ENCODE peak calls at places on chromosome 4, in ten cellular contexts. One of them, this sample, is unnamed. For H3K9me3, the result is how much of the 10 kb centered on the place peaks cover.

GRCh38 chr4:16329132-16329796 is 103.0 kb upstream of the TAPT1 start:
- DNase-seq in tibial nerve: no peak
- DNase-seq in cardiac muscle cell: no peak
- DNase-seq in mammary epithelial cell: no peak
- DNase-seq in CD4-positive, alpha-beta T cell: no peak
- DNase-seq in H9: no peak
- DNase-seq in HCT116: no peak
- DNase-seq in esophagus squamous epithelium: no peak
- DNase-seq in CD4-positive, alpha-beta memory T cell: no peak
- DNase-seq in fibroblast of lung: peak
- DNase-seq in this sample: no peak

GRCh38 chr4:374298-375160 is 36.9 kb downstream of the ZNF141 start:
- DNase-seq in tibial nerve: no peak
- DNase-seq in cardiac muscle cell: no peak
- DNase-seq in mammary epithelial cell: no peak
- DNase-seq in CD4-positive, alpha-beta T cell: no peak
- DNase-seq in H9: no peak
- DNase-seq in HCT116: no peak
- DNase-seq in esophagus squamous epithelium: no peak
- DNase-seq in CD4-positive, alpha-beta memory T cell: no peak
- DNase-seq in fibroblast of lung: no peak
- DNase-seq in this sample: no peak

GRCh38 chr4:7499661-7500060 is 64.9 kb upstream of the PSAPL1 start:
- DNase-seq in tibial nerve: no peak
- DNase-seq in cardiac muscle cell: no peak
- DNase-seq in mammary epithelial cell: no peak
- DNase-seq in CD4-positive, alpha-beta T cell: no peak
- DNase-seq in H9: no peak
- DNase-seq in HCT116: no peak
- DNase-seq in esophagus squamous epithelium: no peak
- DNase-seq in CD4-positive, alpha-beta memory T cell: no peak
- DNase-seq in fibroblast of lung: no peak
- DNase-seq in this sample: no peak

GRCh38 chr4:148735432-148736155 is 293.4 kb upstream of the NR3C2 start:
- DNase-seq in tibial nerve: no peak
- DNase-seq in cardiac muscle cell: no peak
- DNase-seq in mammary epithelial cell: peak
- DNase-seq in CD4-positive, alpha-beta T cell: no peak
- DNase-seq in H9: no peak
- DNase-seq in HCT116: no peak
- DNase-seq in esophagus squamous epithelium: no peak
- DNase-seq in CD4-positive, alpha-beta memory T cell: no peak
- DNase-seq in fibroblast of lung: no peak
- DNase-seq in this sample: no peak

GRCh38 chr4:10832989-10833635 is 148.5 kb upstream of the CLNK start:
- DNase-seq in tibial nerve: no peak
- DNase-seq in cardiac muscle cell: no peak
- DNase-seq in mammary epithelial cell: no peak
- DNase-seq in CD4-positive, alpha-beta T cell: no peak
- DNase-seq in H9: no peak
- DNase-seq in HCT116: no peak
- DNase-seq in esophagus squamous epithelium: no peak
- DNase-seq in CD4-positive, alpha-beta memory T cell: no peak
- DNase-seq in fibroblast of lung: no peak
- DNase-seq in this sample: no peak

GRCh38 chr4:105714071-105714521 is 5.5 kb downstream of the GSTCD start:
- DNase-seq in tibial nerve: no peak
- DNase-seq in cardiac muscle cell: no peak
- DNase-seq in mammary epithelial cell: peak
- DNase-seq in CD4-positive, alpha-beta T cell: no peak
- DNase-seq in H9: no peak
- DNase-seq in HCT116: no peak
- DNase-seq in esophagus squamous epithelium: no peak
- DNase-seq in CD4-positive, alpha-beta memory T cell: no peak
- DNase-seq in fibroblast of lung: peak
- DNase-seq in this sample: no peak

GRCh38 chr4:174284181-174284886 is 623 bp downstream of the CEP44 start:
- DNase-seq in tibial nerve: no peak
- DNase-seq in cardiac muscle cell: peak
- DNase-seq in mammary epithelial cell: peak
- DNase-seq in CD4-positive, alpha-beta T cell: no peak
- DNase-seq in H9: no peak
- DNase-seq in HCT116: peak
- DNase-seq in esophagus squamous epithelium: no peak
- DNase-seq in CD4-positive, alpha-beta memory T cell: peak
- DNase-seq in fibroblast of lung: peak
- DNase-seq in this sample: no peak

GRCh38 chr4:113684534-113685091 is 76.9 kb downstream of the CAMK2D start:
- DNase-seq in tibial nerve: peak
- DNase-seq in cardiac muscle cell: peak
- DNase-seq in mammary epithelial cell: no peak
- DNase-seq in CD4-positive, alpha-beta T cell: no peak
- DNase-seq in H9: peak
- DNase-seq in HCT116: no peak
- DNase-seq in esophagus squamous epithelium: no peak
- DNase-seq in CD4-positive, alpha-beta memory T cell: no peak
- DNase-seq in fibroblast of lung: peak
- DNase-seq in this sample: no peak

GRCh38 chr4:21946858-21947257 is 1.7 kb downstream of the KCNIP4 start:
- DNase-seq in tibial nerve: no peak
- DNase-seq in cardiac muscle cell: no peak
- DNase-seq in mammary epithelial cell: no peak
- DNase-seq in CD4-positive, alpha-beta T cell: no peak
- DNase-seq in H9: no peak
- DNase-seq in HCT116: no peak
- DNase-seq in esophagus squamous epithelium: no peak
- DNase-seq in CD4-positive, alpha-beta memory T cell: no peak
- DNase-seq in fibroblast of lung: no peak
- DNase-seq in this sample: no peak

GRCh38 chr4:93199492-93199891 is 629.1 kb upstream of the ATOH1 start:
- DNase-seq in tibial nerve: no peak
- DNase-seq in cardiac muscle cell: peak
- DNase-seq in mammary epithelial cell: peak
- DNase-seq in CD4-positive, alpha-beta T cell: no peak
- DNase-seq in H9: peak
- DNase-seq in HCT116: peak
- DNase-seq in esophagus squamous epithelium: no peak
- DNase-seq in CD4-positive, alpha-beta memory T cell: no peak
- DNase-seq in fibroblast of lung: peak
- DNase-seq in this sample: no peak

GRCh38 chr4:6009452-6009851 is 8.8 kb downstream of the C4orf50 start:
- DNase-seq in tibial nerve: no peak
- DNase-seq in cardiac muscle cell: no peak
- DNase-seq in mammary epithelial cell: no peak
- DNase-seq in CD4-positive, alpha-beta T cell: no peak
- DNase-seq in H9: no peak
- DNase-seq in HCT116: no peak
- DNase-seq in esophagus squamous epithelium: no peak
- DNase-seq in CD4-positive, alpha-beta memory T cell: no peak
- DNase-seq in fibroblast of lung: no peak
- DNase-seq in this sample: no peak

DNA sequence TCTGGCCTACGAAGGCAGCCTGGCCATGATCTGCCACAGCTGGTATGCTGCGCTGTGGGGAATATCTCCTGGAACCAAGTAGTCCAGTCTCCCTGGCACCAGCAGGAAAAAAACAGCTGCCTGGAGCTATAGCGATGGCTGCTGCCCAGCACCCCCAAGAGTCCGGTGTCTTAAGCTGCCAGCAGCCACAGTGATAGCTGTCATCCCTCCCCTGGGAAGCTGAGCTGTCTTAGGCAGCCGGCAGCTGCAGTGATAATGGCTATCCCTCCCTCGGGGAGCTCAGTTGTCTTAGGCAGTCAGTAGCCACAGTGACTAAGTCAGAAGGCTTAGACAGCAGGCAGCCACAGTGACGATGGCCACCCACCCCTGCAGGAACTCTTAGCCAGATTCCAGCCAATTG is 205.1 kb downstream of the STPG2 start:
- DNase-seq in tibial nerve: no peak
- DNase-seq in cardiac muscle cell: no peak
- DNase-seq in mammary epithelial cell: no peak
- DNase-seq in CD4-positive, alpha-beta T cell: no peak
- DNase-seq in H9: no peak
- DNase-seq in HCT116: no peak
- DNase-seq in esophagus squamous epithelium: no peak
- DNase-seq in CD4-positive, alpha-beta memory T cell: no peak
- DNase-seq in fibroblast of lung: no peak
- DNase-seq in this sample: no peak
- H3K9me3 ChIP-seq in tibial nerve: under half
- H3K9me3 ChIP-seq in cardiac muscle cell: under half
- H3K9me3 ChIP-seq in mammary epithelial cell: under half
- H3K9me3 ChIP-seq in CD4-positive, alpha-beta T cell: under half
- H3K9me3 ChIP-seq in H9: under half
- H3K9me3 ChIP-seq in HCT116: under half
- H3K9me3 ChIP-seq in esophagus squamous epithelium: under half
- H3K9me3 ChIP-seq in CD4-positive, alpha-beta memory T cell: under half
- H3K9me3 ChIP-seq in fibroblast of lung: under half
- H3K9me3 ChIP-seq in this sample: under half

GRCh38 chr4:55284331-55284730 is 61.7 kb upstream of the SRD5A3 start:
- DNase-seq in tibial nerve: no peak
- DNase-seq in cardiac muscle cell: no peak
- DNase-seq in mammary epithelial cell: no peak
- DNase-seq in CD4-positive, alpha-beta T cell: no peak
- DNase-seq in H9: no peak
- DNase-seq in HCT116: no peak
- DNase-seq in esophagus squamous epithelium: no peak
- DNase-seq in CD4-positive, alpha-beta memory T cell: no peak
- DNase-seq in fibroblast of lung: no peak
- DNase-seq in this sample: no peak
- H3K9me3 ChIP-seq in tibial nerve: under half
- H3K9me3 ChIP-seq in cardiac muscle cell: under half
- H3K9me3 ChIP-seq in mammary epithelial cell: under half
- H3K9me3 ChIP-seq in CD4-positive, alpha-beta T cell: under half
- H3K9me3 ChIP-seq in H9: under half
- H3K9me3 ChIP-seq in HCT116: under half
- H3K9me3 ChIP-seq in esophagus squamous epithelium: under half
- H3K9me3 ChIP-seq in CD4-positive, alpha-beta memory T cell: under half
- H3K9me3 ChIP-seq in fibroblast of lung: under half
- H3K9me3 ChIP-seq in this sample: under half

GRCh38 chr4:18166925-18167324 is 145.4 kb upstream of the LCORL start:
- DNase-seq in tibial nerve: no peak
- DNase-seq in cardiac muscle cell: no peak
- DNase-seq in mammary epithelial cell: no peak
- DNase-seq in CD4-positive, alpha-beta T cell: no peak
- DNase-seq in H9: no peak
- DNase-seq in HCT116: no peak
- DNase-seq in esophagus squamous epithelium: no peak
- DNase-seq in CD4-positive, alpha-beta memory T cell: no peak
- DNase-seq in fibroblast of lung: no peak
- DNase-seq in this sample: no peak
- H3K9me3 ChIP-seq in tibial nerve: under half
- H3K9me3 ChIP-seq in cardiac muscle cell: under half
- H3K9me3 ChIP-seq in mammary epithelial cell: under half
- H3K9me3 ChIP-seq in CD4-positive, alpha-beta T cell: under half
- H3K9me3 ChIP-seq in H9: under half
- H3K9me3 ChIP-seq in HCT116: under half
- H3K9me3 ChIP-seq in esophagus squamous epithelium: under half
- H3K9me3 ChIP-seq in CD4-positive, alpha-beta memory T cell: under half
- H3K9me3 ChIP-seq in fibroblast of lung: under half
- H3K9me3 ChIP-seq in this sample: under half

GRCh38 chr4:24912252-24913098 is at the start of gene CCDC149:
- DNase-seq in tibial nerve: no peak
- DNase-seq in cardiac muscle cell: peak
- DNase-seq in mammary epithelial cell: peak
- DNase-seq in CD4-positive, alpha-beta T cell: no peak
- DNase-seq in H9: peak
- DNase-seq in HCT116: peak
- DNase-seq in esophagus squamous epithelium: no peak
- DNase-seq in CD4-positive, alpha-beta memory T cell: no peak
- DNase-seq in fibroblast of lung: peak
- DNase-seq in this sample: no peak

GRCh38 chr4:24917076-24917856 is 4.4 kb upstream of the CCDC149 start:
- DNase-seq in tibial nerve: no peak
- DNase-seq in cardiac muscle cell: peak
- DNase-seq in mammary epithelial cell: no peak
- DNase-seq in CD4-positive, alpha-beta T cell: no peak
- DNase-seq in H9: peak
- DNase-seq in HCT116: no peak
- DNase-seq in esophagus squamous epithelium: no peak
- DNase-seq in CD4-positive, alpha-beta memory T cell: no peak
- DNase-seq in fibroblast of lung: no peak
- DNase-seq in this sample: no peak

GRCh38 chr4:24913099-24913445 is 230 bp upstream of the CCDC149 start:
- DNase-seq in tibial nerve: no peak
- DNase-seq in cardiac muscle cell: no peak
- DNase-seq in mammary epithelial cell: no peak
- DNase-seq in CD4-positive, alpha-beta T cell: no peak
- DNase-seq in H9: peak
- DNase-seq in HCT116: no peak
- DNase-seq in esophagus squamous epithelium: no peak
- DNase-seq in CD4-positive, alpha-beta memory T cell: no peak
- DNase-seq in fibroblast of lung: no peak
- DNase-seq in this sample: no peak

GRCh38 chr4:24914460-24914859 is 1.6 kb upstream of the CCDC149 start:
- DNase-seq in tibial nerve: no peak
- DNase-seq in cardiac muscle cell: no peak
- DNase-seq in mammary epithelial cell: peak
- DNase-seq in CD4-positive, alpha-beta T cell: no peak
- DNase-seq in H9: no peak
- DNase-seq in HCT116: no peak
- DNase-seq in esophagus squamous epithelium: no peak
- DNase-seq in CD4-positive, alpha-beta memory T cell: no peak
- DNase-seq in fibroblast of lung: no peak
- DNase-seq in this sample: no peak

GRCh38 chr4:24915121-24915922 is 2.5 kb upstream of the CCDC149 start:
- DNase-seq in tibial nerve: no peak
- DNase-seq in cardiac muscle cell: peak
- DNase-seq in mammary epithelial cell: no peak
- DNase-seq in CD4-positive, alpha-beta T cell: no peak
- DNase-seq in H9: peak
- DNase-seq in HCT116: no peak
- DNase-seq in esophagus squamous epithelium: no peak
- DNase-seq in CD4-positive, alpha-beta memory T cell: no peak
- DNase-seq in fibroblast of lung: peak
- DNase-seq in this sample: no peak
- H3K9me3 ChIP-seq in tibial nerve: under half
- H3K9me3 ChIP-seq in cardiac muscle cell: under half
- H3K9me3 ChIP-seq in mammary epithelial cell: under half
- H3K9me3 ChIP-seq in CD4-positive, alpha-beta T cell: under half
- H3K9me3 ChIP-seq in H9: under half
- H3K9me3 ChIP-seq in HCT116: under half
- H3K9me3 ChIP-seq in esophagus squamous epithelium: under half
- H3K9me3 ChIP-seq in CD4-positive, alpha-beta memory T cell: under half
- H3K9me3 ChIP-seq in fibroblast of lung: under half
- H3K9me3 ChIP-seq in this sample: under half

DNA sequence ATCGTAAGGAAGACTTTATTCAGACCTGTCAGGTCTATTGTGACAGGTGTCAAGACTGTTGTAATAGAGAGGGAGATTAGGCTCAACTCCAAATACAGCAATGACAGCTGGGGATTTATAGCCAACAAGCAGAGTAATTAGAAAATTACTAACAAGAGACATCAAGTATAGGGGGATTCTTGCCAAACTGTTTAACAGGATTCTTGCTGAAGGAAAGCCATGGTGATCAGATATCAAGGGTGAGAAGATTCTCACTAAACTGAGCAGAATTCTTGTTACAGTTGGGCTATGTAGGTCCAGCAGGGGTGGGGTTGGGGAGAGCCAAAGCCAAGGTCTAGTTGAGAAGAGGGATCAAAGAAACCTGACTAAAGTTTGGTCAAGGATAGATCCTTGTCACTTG is 461.0 kb upstream of the GALNT7 start:
- DNase-seq in tibial nerve: no peak
- DNase-seq in cardiac muscle cell: no peak
- DNase-seq in mammary epithelial cell: no peak
- DNase-seq in CD4-positive, alpha-beta T cell: no peak
- DNase-seq in H9: no peak
- DNase-seq in HCT116: no peak
- DNase-seq in esophagus squamous epithelium: no peak
- DNase-seq in CD4-positive, alpha-beta memory T cell: no peak
- DNase-seq in fibroblast of lung: no peak
- DNase-seq in this sample: no peak
- H3K9me3 ChIP-seq in tibial nerve: under half
- H3K9me3 ChIP-seq in cardiac muscle cell: under half
- H3K9me3 ChIP-seq in mammary epithelial cell: under half
- H3K9me3 ChIP-seq in CD4-positive, alpha-beta T cell: under half
- H3K9me3 ChIP-seq in H9: under half
- H3K9me3 ChIP-seq in HCT116: under half
- H3K9me3 ChIP-seq in esophagus squamous epithelium: under half
- H3K9me3 ChIP-seq in CD4-positive, alpha-beta memory T cell: under half
- H3K9me3 ChIP-seq in fibroblast of lung: under half
- H3K9me3 ChIP-seq in this sample: under half